ENCODE peak calls at places on chromosomes 2 and 18, in four cellular contexts. One of them, this sample, is unnamed.

GRCh38 chr2:98020516-98020915 is 24.8 kb upstream of the TMEM131 start:
- DNase-seq in HepG2: no peak
- DNase-seq in GM12891: no peak
- DNase-seq in H1: no peak
- DNase-seq in this sample: no peak

GRCh38 chr2:30979822-30980245 is 158.4 kb downstream of the GALNT14 start:
- DNase-seq in H1: no peak
- DNase-seq in GM12891: no peak
- DNase-seq in HepG2: no peak
- DNase-seq in this sample: no peak

GRCh38 chr2:71850306-71850801 is 297.3 kb downstream of the CYP26B1 start:
- DNase-seq in H1: no peak
- DNase-seq in HepG2: no peak
- DNase-seq in GM12891: no peak
- DNase-seq in this sample: no peak

GRCh38 chr2:9738718-9739496 is 104.4 kb upstream of the TAF1B start:
- DNase-seq in H1: no peak
- DNase-seq in HepG2: no peak
- DNase-seq in GM12891: no peak
- DNase-seq in this sample: no peak

GRCh38 chr2:112724611-112725525 is 4.0 kb downstream of the NT5DC4 start:
- DNase-seq in GM12891: peak
- DNase-seq in HepG2: peak
- DNase-seq in H1: no peak
- DNase-seq in this sample: no peak

GRCh38 chr2:208046686-208047085 is 21.4 kb upstream of the PLEKHM3 start:
- DNase-seq in H1: no peak
- DNase-seq in HepG2: no peak
- DNase-seq in GM12891: no peak
- DNase-seq in this sample: no peak

GRCh38 chr2:196528486-196529223 is 110.9 kb upstream of the CCDC150 start:
- DNase-seq in GM12891: no peak
- DNase-seq in H1: no peak
- DNase-seq in HepG2: no peak
- DNase-seq in this sample: no peak

GRCh38 chr2:117613101-117613500 is 201.4 kb upstream of the DDX18 start:
- DNase-seq in HepG2: no peak
- DNase-seq in H1: no peak
- DNase-seq in GM12891: no peak
- DNase-seq in this sample: no peak

GRCh38 chr2:96103388-96103705 is 13.0 kb downstream of the ADRA2B start:
- DNase-seq in GM12891: no peak
- DNase-seq in HepG2: no peak
- DNase-seq in H1: peak
- DNase-seq in this sample: peak

GRCh38 chr2:69214898-69215297 is 172.1 kb downstream of the GFPT1 start:
- DNase-seq in H1: no peak
- DNase-seq in HepG2: peak
- DNase-seq in GM12891: no peak
- DNase-seq in this sample: no peak

GRCh38 chr18:48932822-48933510 is 17.8 kb downstream of the SMAD7 start:
- DNase-seq in H1: no peak
- DNase-seq in GM12891: no peak
- DNase-seq in HepG2: no peak
- DNase-seq in this sample: no peak

GRCh38 chr2:40259900-40260299 is 192.0 kb downstream of the SLC8A1 start:
- DNase-seq in H1: no peak
- DNase-seq in HepG2: no peak
- DNase-seq in GM12891: no peak
- DNase-seq in this sample: no peak

DNA sequence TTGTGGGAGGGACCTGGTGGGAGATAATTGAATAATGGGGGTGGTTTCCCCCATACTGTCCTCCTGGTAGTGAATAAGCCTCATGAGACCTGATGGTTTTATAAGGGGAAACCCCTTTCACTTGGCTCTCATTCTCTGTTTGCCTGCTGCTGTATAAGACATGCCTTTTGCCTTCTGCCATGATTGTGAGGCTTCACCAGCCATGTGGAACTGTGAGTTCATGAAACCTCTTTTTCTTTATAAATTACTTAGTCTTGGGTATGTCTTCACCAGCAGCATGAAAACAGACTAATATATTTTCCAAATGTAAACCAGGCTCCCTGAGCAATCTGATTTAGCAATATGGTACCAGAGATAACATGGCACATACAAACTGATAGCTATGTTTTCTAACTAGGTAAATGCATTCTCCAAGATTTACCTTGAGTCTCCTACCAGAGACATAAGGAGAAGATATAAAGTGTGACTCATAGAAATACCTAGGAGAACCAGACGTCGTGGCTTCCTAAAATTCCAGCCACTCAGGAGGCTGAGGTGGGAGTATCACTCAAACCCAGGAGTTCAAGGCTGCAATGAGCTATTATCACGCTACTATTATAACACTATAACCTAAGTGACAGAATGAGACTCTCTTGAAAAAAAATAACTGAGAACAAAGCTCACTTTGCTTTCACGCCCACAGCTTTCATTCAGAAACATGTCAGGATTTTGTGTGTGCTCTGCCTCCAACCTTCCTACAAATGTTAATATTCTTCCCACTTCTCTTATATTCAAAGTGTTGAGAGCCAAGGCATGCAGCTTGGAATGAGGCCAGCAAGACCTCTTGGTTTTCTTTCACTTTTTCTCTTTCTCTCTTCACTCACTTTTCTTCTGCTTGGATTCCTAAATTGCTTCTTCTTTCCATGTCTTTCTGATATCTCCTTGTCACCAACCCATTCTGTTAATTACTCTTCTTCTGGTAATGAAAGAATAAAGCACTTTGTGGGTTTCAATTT is 263.9 kb upstream of the UBE2E3 start:
- DNase-seq in H1: no peak
- DNase-seq in GM12891: no peak
- DNase-seq in HepG2: no peak
- DNase-seq in this sample: no peak
- TF ChIP-seq TAF1 in H1: no peak
- TF ChIP-seq TAF1 in GM12891: no peak
- TF ChIP-seq TAF1 in HepG2: no peak
- TF ChIP-seq TAF1 in this sample: no peak

GRCh38 chr2:177131858-177132257 is 80.7 kb upstream of the HNRNPA3 start:
- DNase-seq in H1: no peak
- DNase-seq in GM12891: no peak
- DNase-seq in HepG2: no peak
- DNase-seq in this sample: no peak
- TF ChIP-seq TAF1 in H1: no peak
- TF ChIP-seq TAF1 in GM12891: no peak
- TF ChIP-seq TAF1 in HepG2: no peak
- TF ChIP-seq TAF1 in this sample: no peak

DNA sequence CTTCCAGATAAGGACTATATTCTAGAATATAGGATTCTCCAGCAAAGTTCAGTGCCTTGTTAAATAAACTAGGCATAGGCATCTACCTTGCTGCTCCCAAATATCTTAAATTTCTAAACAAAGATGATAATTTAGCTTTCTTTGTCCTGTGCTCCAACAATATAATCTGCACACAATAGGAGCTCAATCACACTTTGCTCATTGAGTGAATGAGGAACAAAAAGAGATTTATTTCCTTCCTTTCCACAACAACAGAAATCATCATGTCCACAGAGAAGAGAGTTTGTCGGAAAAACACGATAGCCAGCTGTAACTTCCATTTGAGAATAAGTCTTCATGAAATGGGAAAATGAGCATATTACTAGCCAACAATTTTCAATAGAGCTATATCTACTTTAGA is 256.7 kb downstream of the TCF4 start:
- DNase-seq in GM12891: no peak
- DNase-seq in H1: no peak
- DNase-seq in HepG2: no peak
- DNase-seq in this sample: no peak
- TF ChIP-seq TAF1 in GM12891: no peak
- TF ChIP-seq TAF1 in H1: no peak
- TF ChIP-seq TAF1 in HepG2: no peak
- TF ChIP-seq TAF1 in this sample: no peak

DNA sequence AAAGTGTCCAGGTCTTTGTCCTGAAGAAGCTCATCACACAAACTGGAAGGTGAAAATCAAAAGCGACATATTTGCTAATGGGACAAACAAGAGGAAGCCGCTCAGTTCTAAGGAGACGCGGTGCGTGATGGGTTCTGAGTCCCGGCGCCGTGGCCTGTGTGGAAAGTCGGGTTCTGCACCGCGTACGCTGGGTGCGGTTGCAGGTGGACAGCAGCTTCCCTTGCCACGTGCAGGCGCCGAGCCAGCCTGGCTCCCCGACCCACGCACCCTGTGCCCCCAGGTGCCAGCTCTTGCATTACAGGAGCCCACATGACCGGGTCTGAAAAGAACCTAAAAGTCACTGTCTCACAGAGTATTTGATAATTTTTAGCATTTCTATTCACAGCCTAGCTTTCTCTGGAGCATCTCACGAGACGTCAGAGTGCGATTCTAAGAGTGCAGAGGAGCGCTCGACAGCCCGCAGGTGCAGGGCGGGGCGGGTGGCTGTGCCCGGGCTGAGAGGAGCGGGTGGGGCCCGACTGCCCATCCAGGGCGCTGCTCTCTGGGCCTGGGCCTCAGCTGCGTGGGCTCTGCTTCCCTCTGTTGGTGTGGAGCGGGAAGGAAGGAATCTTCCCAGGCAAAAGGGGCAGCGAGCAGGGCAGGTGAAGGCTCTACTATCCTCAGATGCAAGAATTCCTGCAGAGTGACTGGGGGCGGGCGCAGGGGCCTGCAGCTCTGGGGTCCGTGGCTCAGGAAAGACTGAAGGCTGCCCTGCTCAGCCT is 39.4 kb downstream of the MYT1L start:
- DNase-seq in HepG2: no peak
- DNase-seq in H1: peak
- DNase-seq in GM12891: no peak
- DNase-seq in this sample: no peak
- TF ChIP-seq TAF1 in HepG2: no peak
- TF ChIP-seq TAF1 in H1: no peak
- TF ChIP-seq TAF1 in GM12891: no peak
- TF ChIP-seq TAF1 in this sample: no peak

DNA sequence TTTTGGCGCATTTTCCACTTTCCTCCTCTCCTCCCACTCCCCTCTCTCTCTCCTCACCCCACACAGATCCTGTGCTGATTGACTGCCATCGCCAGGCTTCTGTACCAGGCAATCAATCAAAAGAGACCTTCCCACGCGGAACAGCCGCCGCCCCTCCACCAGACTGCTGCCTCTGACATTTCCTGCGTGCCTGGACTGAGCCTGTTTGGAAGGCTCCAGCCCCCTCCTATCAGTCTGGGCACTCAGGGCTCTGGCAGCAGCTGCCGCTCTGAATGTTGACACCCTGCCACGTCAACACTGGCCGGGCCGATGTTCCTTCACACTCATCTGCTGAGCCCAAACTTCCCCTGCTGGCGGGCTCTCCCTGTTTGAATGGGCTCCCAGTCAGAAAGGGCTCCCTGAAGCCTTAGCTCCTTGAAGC is 467.7 kb downstream of the EPHA4 start:
- DNase-seq in H1: peak
- DNase-seq in GM12891: no peak
- DNase-seq in HepG2: no peak
- DNase-seq in this sample: no peak
- TF ChIP-seq TAF1 in H1: no peak
- TF ChIP-seq TAF1 in GM12891: no peak
- TF ChIP-seq TAF1 in HepG2: no peak
- TF ChIP-seq TAF1 in this sample: no peak

GRCh38 chr2:94875820-94876522 is 4.7 kb downstream of the TEKT4 start:
- DNase-seq in GM12891: no peak
- DNase-seq in HepG2: no peak
- DNase-seq in H1: no peak
- DNase-seq in this sample: no peak
- TF ChIP-seq TAF1 in GM12891: no peak
- TF ChIP-seq TAF1 in HepG2: no peak
- TF ChIP-seq TAF1 in H1: no peak
- TF ChIP-seq TAF1 in this sample: no peak

DNA sequence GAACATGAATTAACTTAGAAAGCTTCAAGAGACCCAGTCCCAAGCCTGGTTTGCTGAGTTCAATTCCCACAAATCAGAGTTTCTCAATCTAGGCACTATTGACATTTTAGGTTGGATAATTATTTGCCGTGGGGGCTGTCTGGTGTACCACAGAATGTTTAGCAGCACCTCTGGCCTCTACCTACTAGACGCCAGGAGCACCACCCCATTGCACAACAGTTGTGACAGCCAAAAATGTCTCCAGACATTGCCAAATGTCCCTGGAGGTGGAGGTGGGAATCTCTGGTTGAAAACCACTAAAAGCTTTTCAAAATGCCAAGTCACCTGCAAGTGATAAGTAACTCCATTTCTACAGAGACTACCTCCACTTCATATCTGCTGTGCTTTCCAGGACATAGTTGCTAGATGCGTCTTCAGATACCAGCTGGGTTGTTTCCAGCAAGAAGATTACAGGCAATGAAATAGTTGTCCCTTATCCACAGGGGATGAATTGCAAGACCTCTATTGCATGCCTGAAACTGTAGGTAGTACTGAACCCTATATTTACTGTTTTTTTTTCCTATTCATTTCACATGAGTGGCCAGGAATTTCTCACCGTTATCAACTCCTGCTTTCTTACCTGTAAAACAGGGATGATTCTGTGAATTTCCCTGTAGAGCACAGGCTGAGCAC is 554.3 kb downstream of the ZEB2 start:
- DNase-seq in HepG2: no peak
- DNase-seq in GM12891: no peak
- DNase-seq in H1: no peak
- DNase-seq in this sample: no peak
- TF ChIP-seq TAF1 in HepG2: no peak
- TF ChIP-seq TAF1 in GM12891: no peak
- TF ChIP-seq TAF1 in H1: no peak
- TF ChIP-seq TAF1 in this sample: no peak

DNA sequence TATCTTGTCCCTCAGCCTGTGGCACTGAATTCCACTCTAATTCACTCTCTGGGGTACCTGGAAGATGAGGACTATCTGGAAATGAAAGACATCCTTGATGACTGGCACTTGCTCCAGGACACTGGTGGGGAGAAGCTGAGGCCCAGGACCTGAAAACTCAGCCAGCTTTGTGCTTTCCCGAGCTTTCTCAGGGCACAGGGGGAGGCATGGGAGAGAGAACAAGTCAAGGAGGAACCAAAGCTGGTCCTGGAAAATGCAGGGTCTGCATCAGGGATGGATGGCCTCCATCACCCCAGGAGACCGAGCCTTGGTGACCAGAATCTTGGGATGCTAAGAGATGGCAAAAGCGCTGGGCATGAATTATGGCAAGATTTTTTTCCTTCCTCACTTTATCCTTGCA is 65.1 kb downstream of the MAPK4 start:
- DNase-seq in GM12891: no peak
- DNase-seq in H1: no peak
- DNase-seq in HepG2: no peak
- DNase-seq in this sample: no peak
- TF ChIP-seq TAF1 in GM12891: no peak
- TF ChIP-seq TAF1 in H1: no peak
- TF ChIP-seq TAF1 in HepG2: no peak
- TF ChIP-seq TAF1 in this sample: no peak

GRCh38 chr2:14902953-14903352 is 270.4 kb downstream of the LRATD1 start:
- DNase-seq in HepG2: no peak
- DNase-seq in H1: no peak
- DNase-seq in GM12891: no peak
- DNase-seq in this sample: no peak
- TF ChIP-seq TAF1 in HepG2: no peak
- TF ChIP-seq TAF1 in H1: no peak
- TF ChIP-seq TAF1 in GM12891: no peak
- TF ChIP-seq TAF1 in this sample: no peak

This sample was measured in GM12892.